ENCODE peak calls at places on chromosomes 3 and 15, in ten cellular contexts. One of them, this sample, is unnamed.

GRCh38 chr3:62436785-62437184 is 63.4 kb upstream of the FEZF2 start:
- DNase-seq in stomach: no peak
- DNase-seq in Right ventricle myocardium superior: no peak
- DNase-seq in naive thymus-derived CD8-positive, alpha-beta T cell: no peak
- DNase-seq in brain microvascular endothelial cell: no peak
- DNase-seq in HepG2: no peak
- DNase-seq in NCI-H2081: no peak
- DNase-seq in GM04503: no peak
- DNase-seq in H54: no peak
- DNase-seq in H4: no peak
- DNase-seq in this sample: no peak

GRCh38 chr3:125519678-125520562 is at the start of gene SNX4:
- DNase-seq in H4: peak
- DNase-seq in stomach: peak
- DNase-seq in brain microvascular endothelial cell: peak
- DNase-seq in naive thymus-derived CD8-positive, alpha-beta T cell: peak
- DNase-seq in GM04503: peak
- DNase-seq in NCI-H2081: peak
- DNase-seq in HepG2: peak
- DNase-seq in H54: peak
- DNase-seq in Right ventricle myocardium superior: peak
- DNase-seq in this sample: peak

GRCh38 chr15:45903283-45903682 is 268.5 kb downstream of the SQOR start:
- DNase-seq in HepG2: no peak
- DNase-seq in stomach: no peak
- DNase-seq in NCI-H2081: no peak
- DNase-seq in brain microvascular endothelial cell: no peak
- DNase-seq in naive thymus-derived CD8-positive, alpha-beta T cell: no peak
- DNase-seq in GM04503: no peak
- DNase-seq in Right ventricle myocardium superior: no peak
- DNase-seq in H54: no peak
- DNase-seq in H4: no peak
- DNase-seq in this sample: no peak

GRCh38 chr15:60391722-60392340 is 6.0 kb downstream of the ANXA2 start:
- DNase-seq in stomach: no peak
- DNase-seq in NCI-H2081: no peak
- DNase-seq in Right ventricle myocardium superior: no peak
- DNase-seq in brain microvascular endothelial cell: no peak
- DNase-seq in GM04503: no peak
- DNase-seq in H54: no peak
- DNase-seq in HepG2: no peak
- DNase-seq in H4: no peak
- DNase-seq in naive thymus-derived CD8-positive, alpha-beta T cell: no peak
- DNase-seq in this sample: peak

GRCh38 chr3:10526366-10526765 is 21.0 kb upstream of the ATP2B2 start:
- DNase-seq in NCI-H2081: no peak
- DNase-seq in Right ventricle myocardium superior: no peak
- DNase-seq in HepG2: no peak
- DNase-seq in brain microvascular endothelial cell: no peak
- DNase-seq in H4: no peak
- DNase-seq in H54: no peak
- DNase-seq in GM04503: no peak
- DNase-seq in naive thymus-derived CD8-positive, alpha-beta T cell: no peak
- DNase-seq in stomach: peak
- DNase-seq in this sample: no peak

GRCh38 chr15:80977627-80978036 is 12.0 kb downstream of the MESD start:
- DNase-seq in HepG2: peak
- DNase-seq in H4: no peak
- DNase-seq in naive thymus-derived CD8-positive, alpha-beta T cell: no peak
- DNase-seq in NCI-H2081: peak
- DNase-seq in H54: no peak
- DNase-seq in GM04503: no peak
- DNase-seq in brain microvascular endothelial cell: peak
- DNase-seq in Right ventricle myocardium superior: peak
- DNase-seq in stomach: peak
- DNase-seq in this sample: no peak

GRCh38 chr3:131350506-131350905 is 31.1 kb upstream of the NUDT16 start:
- DNase-seq in NCI-H2081: no peak
- DNase-seq in Right ventricle myocardium superior: no peak
- DNase-seq in HepG2: no peak
- DNase-seq in stomach: no peak
- DNase-seq in brain microvascular endothelial cell: no peak
- DNase-seq in H54: peak
- DNase-seq in GM04503: no peak
- DNase-seq in naive thymus-derived CD8-positive, alpha-beta T cell: no peak
- DNase-seq in H4: no peak
- DNase-seq in this sample: no peak

GRCh38 chr15:100559330-100559729 is 30.6 kb upstream of the CERS3 start:
- DNase-seq in NCI-H2081: no peak
- DNase-seq in GM04503: peak
- DNase-seq in HepG2: peak
- DNase-seq in Right ventricle myocardium superior: peak
- DNase-seq in brain microvascular endothelial cell: peak
- DNase-seq in stomach: peak
- DNase-seq in H54: no peak
- DNase-seq in naive thymus-derived CD8-positive, alpha-beta T cell: no peak
- DNase-seq in H4: no peak
- DNase-seq in this sample: no peak

GRCh38 chr15:24823473-24823872 is 131.3 kb upstream of the SNRPN start:
- DNase-seq in brain microvascular endothelial cell: no peak
- DNase-seq in H4: no peak
- DNase-seq in Right ventricle myocardium superior: peak
- DNase-seq in naive thymus-derived CD8-positive, alpha-beta T cell: no peak
- DNase-seq in stomach: no peak
- DNase-seq in HepG2: no peak
- DNase-seq in NCI-H2081: peak
- DNase-seq in H54: no peak
- DNase-seq in GM04503: no peak
- DNase-seq in this sample: no peak

GRCh38 chr3:51975857-51976549 is 1.1 kb downstream of the ABHD14A start:
- DNase-seq in naive thymus-derived CD8-positive, alpha-beta T cell: peak
- DNase-seq in H4: no peak
- DNase-seq in Right ventricle myocardium superior: peak
- DNase-seq in H54: no peak
- DNase-seq in HepG2: peak
- DNase-seq in NCI-H2081: peak
- DNase-seq in stomach: peak
- DNase-seq in GM04503: no peak
- DNase-seq in brain microvascular endothelial cell: peak
- DNase-seq in this sample: no peak

GRCh38 chr15:64246364-64247189 is 83.8 kb upstream of the PPIB start:
- DNase-seq in H4: peak
- DNase-seq in naive thymus-derived CD8-positive, alpha-beta T cell: no peak
- DNase-seq in GM04503: peak
- DNase-seq in brain microvascular endothelial cell: peak
- DNase-seq in NCI-H2081: peak
- DNase-seq in Right ventricle myocardium superior: no peak
- DNase-seq in H54: peak
- DNase-seq in HepG2: peak
- DNase-seq in stomach: no peak
- DNase-seq in this sample: peak

GRCh38 chr3:49416867-49417266 is 4.6 kb downstream of the TCTA start:
- DNase-seq in stomach: no peak
- DNase-seq in NCI-H2081: no peak
- DNase-seq in HepG2: no peak
- DNase-seq in H4: no peak
- DNase-seq in H54: no peak
- DNase-seq in GM04503: no peak
- DNase-seq in brain microvascular endothelial cell: no peak
- DNase-seq in Right ventricle myocardium superior: no peak
- DNase-seq in naive thymus-derived CD8-positive, alpha-beta T cell: no peak
- DNase-seq in this sample: no peak

GRCh38 chr15:55774113-55774970 is 31.4 kb upstream of the PRTG start:
- DNase-seq in brain microvascular endothelial cell: peak
- DNase-seq in Right ventricle myocardium superior: peak
- DNase-seq in GM04503: no peak
- DNase-seq in H4: no peak
- DNase-seq in stomach: peak
- DNase-seq in NCI-H2081: peak
- DNase-seq in naive thymus-derived CD8-positive, alpha-beta T cell: peak
- DNase-seq in H54: no peak
- DNase-seq in HepG2: peak
- DNase-seq in this sample: no peak